ENCODE peak calls at places on chromosomes 5 and 9, in five cellular contexts. W is CD4-positive, alpha-beta T cell; A is heart right ventricle; T is cardiac muscle cell; C is IMR-90. D is an unnamed sample.

GRCh38 chr9:72509053-72509452 is 12.4 kb upstream of the TMC1 start:
- DNase-seq in W (no peak), A (no peak), T (peak; percentile 72), C (peak; percentile 74), D (no peak)

GRCh38 chr5:112119527-112119926 is 299.6 kb downstream of the EPB41L4A start:
- DNase-seq in W (no peak), A (no peak), T (no peak), C (no peak), D (no peak)

GRCh38 chr5:89200899-89201298 is 317.9 kb upstream of the MEF2C start:
- DNase-seq in W (no peak), A (no peak), T (no peak), C (no peak), D (no peak)

GRCh38 chr5:86917117-86917579 is 299.4 kb downstream of the COX7C start:
- DNase-seq in W (no peak), A (peak; percentile 5), T (peak; percentile 68), C (peak; percentile 49), D (peak; percentile 37)

GRCh38 chr9:129273136-129273895 is 95.3 kb upstream of the IER5L start:
- DNase-seq in W (no peak), A (peak; percentile 1), T (no peak), C (no peak), D (no peak)

GRCh38 chr5:97998946-97999345 is 774.5 kb upstream of the RGMB start:
- DNase-seq in W (no peak), A (no peak), T (peak; percentile 7), C (peak; percentile 47), D (no peak)

GRCh38 chr5:53934126-53934856 is 373.9 kb downstream of the NDUFS4 start:
- DNase-seq in W (no peak), A (no peak), T (peak; percentile 60), C (peak; percentile 75), D (no peak)

GRCh38 chr9:113151696-113152630 is 1.2 kb downstream of the SLC31A2 start:
- DNase-seq in W (no peak), A (no peak), T (no peak), C (no peak), D (no peak)

GRCh38 chr9:99056876-99057664 is 47.8 kb upstream of the TGFBR1 start:
- DNase-seq in W (no peak), A (no peak), T (peak; percentile 73), C (peak; percentile 91), D (peak; percentile 32)

GRCh38 chr5:143554918-143555477 is 151.5 kb upstream of the NR3C1 start:
- DNase-seq in W (no peak), A (no peak), T (no peak), C (peak; percentile 84), D (no peak)

GRCh38 chr5:37871023-37871815 is 31.4 kb upstream of the GDNF start:
- DNase-seq in W (no peak), A (no peak), T (peak; percentile 14), C (peak; percentile 89), D (no peak)

GRCh38 chr9:111890254-111890791 is 6.3 kb upstream of the UGCG start:
- DNase-seq in W (no peak), A (no peak), T (no peak), C (no peak), D (no peak)

GRCh38 chr9:89500008-89500407 is 2.1 kb upstream of the SEMA4D start:
- DNase-seq in W (no peak), A (no peak), T (no peak), C (no peak), D (no peak)

GRCh38 chr9:137836831-137837241 is 40.7 kb upstream of the CACNA1B start:
- DNase-seq in W (no peak), A (no peak), T (no peak), C (no peak), D (no peak)

GRCh38 chr5:143693691-143694252 is 118.2 kb upstream of the HMHB1 start:
- DNase-seq in W (no peak), A (no peak), T (no peak), C (no peak), D (peak; percentile 41)

GRCh38 chr5:219492-219891 is 1.4 kb downstream of the SDHA start:
- DNase-seq in W (peak; percentile 12), A (no peak), T (peak; percentile 40), C (peak; percentile 50), D (peak; percentile 49)

GRCh38 chr5:39584921-39585320 is 160.1 kb upstream of the DAB2 start:
- DNase-seq in W (no peak), A (no peak), T (peak; percentile 7), C (peak; percentile 21), D (no peak)

GRCh38 chr9:80922544-80922943 is 766.8 kb downstream of the TLE1 start:
- DNase-seq in W (no peak), A (no peak), T (no peak), C (no peak), D (no peak)

GRCh38 chr5:9644630-9645029 is 14.5 kb upstream of the TAS2R1 start:
- DNase-seq in W (no peak), A (no peak), T (peak; percentile 21), C (peak; percentile 59), D (no peak)

GRCh38 chr5:177440211-177440989 is 6.2 kb upstream of the PRR7 start:
- DNase-seq in W (peak; percentile 54), A (no peak), T (no peak), C (no peak), D (no peak)

GRCh38 chr9:19485193-19485592 is 76.4 kb downstream of the ACER2 start:
- DNase-seq in W (no peak), A (no peak), T (no peak), C (no peak), D (no peak)

GRCh38 chr5:67187318-67187717 is 9.3 kb downstream of the CD180 start:
- DNase-seq in W (no peak), A (no peak), T (no peak), C (no peak), D (no peak)

GRCh38 chr9:4680178-4680535 is 788 bp downstream of the CDC37L1 start:
- DNase-seq in W (no peak), A (no peak), T (no peak), C (no peak), D (peak; percentile 12)

GRCh38 chr9:35729101-35729500 is 2.9 kb downstream of the TLN1 start:
- DNase-seq in W (no peak), A (no peak), T (no peak), C (peak; percentile 18), D (no peak)

GRCh38 chr5:136814621-136815378 is 449.5 kb upstream of the TRPC7 start:
- DNase-seq in W (no peak), A (peak; percentile 27), T (peak; percentile 65), C (peak; percentile 31), D (no peak)

GRCh38 chr5:179998485-179998884 is 73.1 kb downstream of the RNF130 start:
- DNase-seq in W (no peak), A (no peak), T (no peak), C (no peak), D (no peak)

GRCh38 chr5:179994622-179995323 is 76.8 kb downstream of the RNF130 start:
- DNase-seq in W (no peak), A (no peak), T (no peak), C (no peak), D (no peak)
- H3K9me3 ChIP-seq in W (no peaks in the 10 kb centered on the region), A (no peaks in the 10 kb centered on the region), T (no peaks in the 10 kb centered on the region), C (peaks cover 2% of the 10 kb centered on the region), D (no peaks in the 10 kb centered on the region)

GRCh38 chr9:96769989-96770388 is 7.9 kb downstream of the ZNF510 start:
- DNase-seq in W (no peak), A (no peak), T (no peak), C (no peak), D (no peak)
- H3K9me3 ChIP-seq in W (peaks cover 68% of the 10 kb centered on the region), A (no peaks in the 10 kb centered on the region), T (no peaks in the 10 kb centered on the region), C (peaks cover 21% of the 10 kb centered on the region), D (no peaks in the 10 kb centered on the region)

GRCh38 chr5:96093890-96094381 is 132.3 kb upstream of the ELL2 start:
- DNase-seq in W (no peak), A (no peak), T (no peak), C (no peak), D (no peak)
- H3K9me3 ChIP-seq in W (no peaks in the 10 kb centered on the region), A (no peaks in the 10 kb centered on the region), T (no peaks in the 10 kb centered on the region), C (no peaks in the 10 kb centered on the region), D (no peaks in the 10 kb centered on the region)

GRCh38 chr5:8628521-8628920 is 759.6 kb downstream of the MTRR start:
- DNase-seq in W (no peak), A (no peak), T (no peak), C (no peak), D (no peak)
- H3K9me3 ChIP-seq in W (no peaks in the 10 kb centered on the region), A (no peaks in the 10 kb centered on the region), T (no peaks in the 10 kb centered on the region), C (no peaks in the 10 kb centered on the region), D (no peaks in the 10 kb centered on the region)

GRCh38 chr5:141374627-141375026 is 936 bp downstream of the PCDHGA6 start:
- DNase-seq in W (no peak), A (no peak), T (no peak), C (no peak), D (no peak)
- H3K9me3 ChIP-seq in W (peaks cover 49% of the 10 kb centered on the region), A (no peaks in the 10 kb centered on the region), T (no peaks in the 10 kb centered on the region), C (peaks cover 61% of the 10 kb centered on the region), D (no peaks in the 10 kb centered on the region)

D was measured in MM.1S.